ENCODE peak calls at places on chromosomes 13 and 19, in five cellular contexts. Q, K, J, Y and T are unnamed samples.

GRCh38 chr13:101612736-101613135 is 160.3 kb downstream of the ITGBL1 start:
- DNase-seq in Q (no peak), K (no peak), J (no peak), Y (no peak), T (no peak)

GRCh38 chr13:76992548-76993001 is 694 bp downstream of the CLN5 start:
- DNase-seq in Y (no peak), Q (peak), J (no peak), K (peak), T (no peak)

GRCh38 chr19:7311911-7312310 is 17.7 kb upstream of the INSR start:
- DNase-seq in Y (no peak), Q (no peak), K (no peak), J (no peak), T (no peak)

GRCh38 chr13:35984287-35984686 is 146.9 kb downstream of the DCLK1 start:
- DNase-seq in Q (no peak), J (no peak), K (no peak), Y (no peak), T (no peak)

GRCh38 chr19:5308471-5309437 is 31.9 kb downstream of the PTPRS start:
- DNase-seq in Q (no peak), Y (no peak), J (no peak), K (peak), T (no peak)

GRCh38 chr13:95447766-95448165 is 104.8 kb upstream of the CLDN10 start:
- DNase-seq in Y (no peak), K (no peak), Q (no peak), J (no peak), T (no peak)

GRCh38 chr19:29645911-29646310 is 19.4 kb upstream of the PLEKHF1 start:
- DNase-seq in J (no peak), Y (no peak), Q (no peak), K (peak), T (no peak)

GRCh38 chr19:22882797-22883196 is 50.7 kb downstream of the ZNF723 start:
- DNase-seq in K (peak), J (no peak), Y (no peak), Q (no peak), T (no peak)

GRCh38 chr13:106533940-106534843 is 1.3 kb downstream of the EFNB2 start:
- DNase-seq in Q (no peak), K (no peak), Y (peak), J (no peak), T (no peak)

GRCh38 chr13:95153647-95154405 is 147.4 kb downstream of the ABCC4 start:
- DNase-seq in K (no peak), J (no peak), Q (no peak), Y (no peak), T (no peak)

GRCh38 chr19:543912-544608 is at the start of gene GZMM:
- DNase-seq in J (no peak), Y (no peak), Q (peak), K (no peak), T (no peak)

GRCh38 chr13:24159362-24159761 is 1.2 kb upstream of the SPATA13 start:
- DNase-seq in Q (no peak), K (no peak), Y (no peak), J (no peak), T (no peak)

GRCh38 chr13:110640591-110641029 is 25.3 kb downstream of the NAXD start:
- DNase-seq in Y (no peak), Q (no peak), K (no peak), J (no peak), T (no peak)

GRCh38 chr13:75705395-75705794 is 69.3 kb downstream of the LMO7 start:
- DNase-seq in Q (no peak), K (no peak), J (peak), Y (no peak), T (peak)

GRCh38 chr19:10033614-10034013 is 20.3 kb downstream of the RDH8 start:
- DNase-seq in Q (no peak), J (no peak), Y (no peak), K (no peak), T (no peak)

GRCh38 chr19:46386151-46386550 is 27.2 kb downstream of the CCDC8 start:
- DNase-seq in Q (no peak), K (no peak), Y (no peak), J (no peak), T (no peak)

GRCh38 chr19:7744871-7745270 is 2.5 kb downstream of the CD209 start:
- DNase-seq in K (no peak), Y (no peak), J (no peak), Q (no peak), T (no peak)

GRCh38 chr19:13300421-13301030 is 150.3 kb downstream of the IER2 start:
- DNase-seq in K (no peak), Y (no peak), J (no peak), Q (no peak), T (no peak)

GRCh38 chr19:46601318-46602224 is at the start of gene CALM3:
- DNase-seq in Q (no peak), K (no peak), Y (no peak), J (no peak), T (no peak)

GRCh38 chr13:48210178-48210577 is 22.8 kb upstream of the ITM2B start:
- DNase-seq in K (peak), J (peak), Q (no peak), Y (no peak), T (no peak)

GRCh38 chr13:46403851-46404731 is 17.0 kb upstream of the RUBCNL start:
- DNase-seq in K (no peak), Y (no peak), Q (no peak), J (no peak), T (no peak)

GRCh38 chr13:106530907-106531520 is 4.4 kb downstream of the EFNB2 start:
- DNase-seq in J (no peak), K (no peak), Q (no peak), Y (no peak), T (no peak)

GRCh38 chr13:111853766-111854165 is 213.2 kb upstream of the SOX1 start:
- DNase-seq in K (no peak), Y (no peak), J (no peak), Q (no peak), T (no peak)

GRCh38 chr13:34608326-34608725 is 333.7 kb upstream of the NBEA start:
- DNase-seq in Q (no peak), K (no peak), Y (no peak), J (no peak), T (no peak)

GRCh38 chr13:39417131-39417530 is 185.9 kb downstream of the LHFPL6 start:
- DNase-seq in Y (peak), Q (no peak), K (no peak), J (no peak), T (no peak)

GRCh38 chr19:33063356-33064116 is 1.2 kb downstream of the RHPN2 start:
- DNase-seq in J (no peak), K (no peak), Q (no peak), Y (no peak), T (no peak)

GRCh38 chr19:22595918-22596341 is 38.2 kb upstream of the ZNF492 start:
- DNase-seq in K (no peak), J (no peak), Q (no peak), Y (no peak), T (no peak)

GRCh38 chr19:30421571-30421970 is 49.4 kb downstream of the ZNF536 start:
- DNase-seq in Q (no peak), Y (no peak), J (no peak), K (no peak), T (no peak)

GRCh38 chr13:30892966-30893365 is 13.1 kb upstream of the MEDAG start:
- DNase-seq in Q (no peak), K (no peak), Y (peak), J (no peak), T (no peak)

GRCh38 chr13:36801035-36801434 is 18.0 kb upstream of the RFXAP start:
- DNase-seq in Y (no peak), J (no peak), Q (no peak), K (no peak), T (no peak)

GRCh38 chr13:23323946-23324709 is 109.4 kb downstream of the SACS start:
- DNase-seq in Q (no peak), J (no peak), Y (no peak), K (no peak), T (no peak)

GRCh38 chr13:95535243-95535642 is 17.3 kb upstream of the CLDN10 start:
- DNase-seq in K (peak), Q (no peak), Y (no peak), J (peak), T (peak)

GRCh38 chr13:110126391-110126961 is 180.5 kb downstream of the COL4A1 start:
- DNase-seq in Y (no peak), Q (no peak), K (peak), J (peak), T (peak)